ENCODE peak calls at places on chromosomes 5 and 9, in ten cellular contexts. R, P, W, X, T, I, Z, B, D and H are unnamed samples.

GRCh38 chr5:121693864-121694263 is 157.8 kb upstream of the FTMT start:
- DNase-seq in R (no peak), T (no peak), X (no peak), Z (no peak), W (no peak), P (no peak), B (no peak), D (no peak), I (no peak), H (no peak)

GRCh38 chr9:88991066-88992030 is at the start of gene S1PR3:
- DNase-seq in D (no peak), T (peak), I (no peak), X (peak), R (no peak), B (no peak), W (no peak), Z (no peak), P (no peak), H (peak)

GRCh38 chr9:120928720-120929389 is 2.3 kb upstream of the TRAF1 start:
- DNase-seq in P (peak), Z (peak), R (peak), I (peak), D (no peak), W (peak), T (peak), X (peak), B (peak), H (peak)

GRCh38 chr5:180785794-180786221 is 16.8 kb downstream of the MGAT1 start:
- DNase-seq in D (no peak), R (no peak), T (peak), B (no peak), P (peak), Z (no peak), X (no peak), W (no peak), I (no peak), H (no peak)

GRCh38 chr5:122726990-122727616 is 47.8 kb upstream of the SNX2 start:
- DNase-seq in I (no peak), Z (no peak), R (no peak), B (no peak), X (no peak), W (no peak), T (no peak), D (no peak), P (peak), H (no peak)

GRCh38 chr5:60377826-60378225 is 322.1 kb downstream of the DEPDC1B start:
- DNase-seq in P (no peak), I (no peak), T (no peak), B (no peak), D (no peak), W (no peak), R (no peak), Z (no peak), X (no peak), H (no peak)

GRCh38 chr5:159211712-159212111 is 2.4 kb upstream of the RNF145 start:
- DNase-seq in W (peak), Z (no peak), T (no peak), P (no peak), X (no peak), I (no peak), B (no peak), R (no peak), D (no peak), H (no peak)

GRCh38 chr9:11722957-11723356 is 970.2 kb upstream of the TYRP1 start:
- DNase-seq in I (no peak), B (no peak), R (no peak), W (no peak), D (no peak), T (no peak), P (no peak), Z (no peak), X (no peak), H (no peak)

GRCh38 chr5:65624025-65624569 is at the start of gene TRIM23:
- DNase-seq in B (peak), P (peak), W (peak), T (peak), X (peak), Z (peak), D (peak), I (peak), R (peak), H (peak)

GRCh38 chr5:138640138-138640537 is 64.9 kb upstream of the HSPA9 start:
- DNase-seq in W (no peak), X (no peak), T (no peak), I (no peak), B (no peak), Z (no peak), P (no peak), R (no peak), D (no peak), H (no peak)

GRCh38 chr9:74285075-74285474 is 212.1 kb upstream of the RORB start:
- DNase-seq in R (no peak), T (no peak), B (no peak), I (no peak), W (no peak), Z (no peak), P (no peak), D (no peak), X (no peak), H (no peak)

GRCh38 chr9:135579889-135580660 is 18.5 kb downstream of the PAEP start:
- DNase-seq in Z (no peak), D (no peak), B (no peak), I (no peak), X (no peak), P (no peak), R (no peak), W (no peak), T (no peak), H (no peak)

GRCh38 chr9:69188975-69189374 is 14.9 kb downstream of the TJP2 start:
- DNase-seq in R (no peak), W (no peak), Z (no peak), P (no peak), T (no peak), B (no peak), D (no peak), I (no peak), X (no peak), H (no peak)

GRCh38 chr5:43635374-43635773 is 32.4 kb downstream of the NNT start:
- DNase-seq in Z (no peak), P (peak), W (no peak), T (no peak), I (no peak), R (no peak), X (no peak), B (no peak), D (no peak), H (no peak)

GRCh38 chr5:176625966-176626875 is 4.1 kb downstream of the SNCB start:
- DNase-seq in P (no peak), I (no peak), B (no peak), X (no peak), R (no peak), Z (no peak), W (no peak), T (no peak), D (no peak), H (no peak)

GRCh38 chr5:154817815-154818214 is 32.6 kb downstream of the FAXDC2 start:
- DNase-seq in T (no peak), Z (no peak), W (no peak), X (no peak), R (no peak), P (no peak), B (no peak), I (no peak), D (no peak), H (no peak)

GRCh38 chr5:50744761-50745160 is 78.3 kb downstream of the PARP8 start:
- DNase-seq in R (no peak), T (no peak), X (no peak), Z (no peak), P (peak), D (no peak), B (no peak), W (peak), I (no peak), H (no peak)

GRCh38 chr5:150626853-150627276 is 13.6 kb upstream of the SYNPO start:
- DNase-seq in D (no peak), P (peak), W (no peak), B (no peak), T (no peak), I (no peak), X (no peak), R (no peak), Z (no peak), H (peak)